ENCODE peak calls at places on chromosomes 2 and 18, in nine cellular contexts. One of them, this sample, is unnamed. For H3K4me1, the result is how much of the 10 kb centered on the place peaks cover.

GRCh38 chr2:143458258-143458954 is 329.2 kb downstream of the ARHGAP15 start:
- DNase-seq in body of pancreas: no peak
- DNase-seq in psoas muscle: no peak
- DNase-seq in sigmoid colon: no peak
- DNase-seq in K562: no peak
- DNase-seq in adrenal gland: no peak
- DNase-seq in ovary: no peak
- DNase-seq in upper lobe of right lung: no peak
- DNase-seq in colonic mucosa: no peak
- DNase-seq in this sample: no peak

GRCh38 chr2:105397025-105397722 is 1.7 kb downstream of the FHL2 start:
- DNase-seq in psoas muscle: no peak
- DNase-seq in colonic mucosa: no peak
- DNase-seq in sigmoid colon: no peak
- DNase-seq in body of pancreas: no peak
- DNase-seq in ovary: peak
- DNase-seq in upper lobe of right lung: no peak
- DNase-seq in adrenal gland: no peak
- DNase-seq in K562: peak
- DNase-seq in this sample: no peak

GRCh38 chr2:99101697-99102096 is 39.8 kb upstream of the C2orf15 start:
- DNase-seq in body of pancreas: no peak
- DNase-seq in sigmoid colon: no peak
- DNase-seq in colonic mucosa: no peak
- DNase-seq in psoas muscle: no peak
- DNase-seq in upper lobe of right lung: no peak
- DNase-seq in K562: no peak
- DNase-seq in adrenal gland: no peak
- DNase-seq in ovary: no peak
- DNase-seq in this sample: no peak

GRCh38 chr18:45658756-45659155 is 43.5 kb downstream of the SLC14A2 start:
- DNase-seq in body of pancreas: no peak
- DNase-seq in upper lobe of right lung: no peak
- DNase-seq in colonic mucosa: no peak
- DNase-seq in sigmoid colon: no peak
- DNase-seq in psoas muscle: no peak
- DNase-seq in adrenal gland: no peak
- DNase-seq in K562: no peak
- DNase-seq in ovary: no peak
- DNase-seq in this sample: no peak

GRCh38 chr2:14324308-14324707 is 308.2 kb upstream of the LRATD1 start:
- DNase-seq in sigmoid colon: no peak
- DNase-seq in psoas muscle: no peak
- DNase-seq in K562: no peak
- DNase-seq in upper lobe of right lung: no peak
- DNase-seq in body of pancreas: no peak
- DNase-seq in adrenal gland: no peak
- DNase-seq in colonic mucosa: no peak
- DNase-seq in ovary: no peak
- DNase-seq in this sample: no peak

GRCh38 chr18:10519999-10520935 is 5.6 kb upstream of the NAPG start:
- DNase-seq in upper lobe of right lung: peak
- DNase-seq in colonic mucosa: peak
- DNase-seq in sigmoid colon: peak
- DNase-seq in adrenal gland: peak
- DNase-seq in K562: peak
- DNase-seq in ovary: peak
- DNase-seq in body of pancreas: peak
- DNase-seq in psoas muscle: peak
- DNase-seq in this sample: no peak

GRCh38 chr2:12044857-12045256 is 298.4 kb downstream of the LPIN1 start:
- DNase-seq in upper lobe of right lung: no peak
- DNase-seq in psoas muscle: no peak
- DNase-seq in colonic mucosa: no peak
- DNase-seq in body of pancreas: no peak
- DNase-seq in sigmoid colon: no peak
- DNase-seq in K562: no peak
- DNase-seq in ovary: no peak
- DNase-seq in adrenal gland: no peak
- DNase-seq in this sample: no peak

GRCh38 chr2:114119846-114120348 is 230.0 kb downstream of the ACTR3 start:
- DNase-seq in psoas muscle: no peak
- DNase-seq in adrenal gland: peak
- DNase-seq in K562: no peak
- DNase-seq in upper lobe of right lung: no peak
- DNase-seq in colonic mucosa: no peak
- DNase-seq in sigmoid colon: no peak
- DNase-seq in ovary: no peak
- DNase-seq in body of pancreas: no peak
- DNase-seq in this sample: no peak

GRCh38 chr18:41858761-41859555 is 96.1 kb upstream of the PIK3C3 start:
- DNase-seq in sigmoid colon: no peak
- DNase-seq in K562: no peak
- DNase-seq in colonic mucosa: no peak
- DNase-seq in adrenal gland: no peak
- DNase-seq in ovary: no peak
- DNase-seq in body of pancreas: no peak
- DNase-seq in upper lobe of right lung: no peak
- DNase-seq in psoas muscle: no peak
- DNase-seq in this sample: no peak

GRCh38 chr2:73021371-73022010 is 50.0 kb downstream of the SFXN5 start:
- DNase-seq in colonic mucosa: no peak
- DNase-seq in sigmoid colon: no peak
- DNase-seq in body of pancreas: no peak
- DNase-seq in ovary: no peak
- DNase-seq in psoas muscle: no peak
- DNase-seq in upper lobe of right lung: no peak
- DNase-seq in K562: no peak
- DNase-seq in adrenal gland: no peak
- DNase-seq in this sample: no peak

GRCh38 chr2:197286805-197287595 is 23.6 kb downstream of the ANKRD44 start:
- DNase-seq in K562: no peak
- DNase-seq in psoas muscle: no peak
- DNase-seq in ovary: peak
- DNase-seq in colonic mucosa: peak
- DNase-seq in body of pancreas: peak
- DNase-seq in upper lobe of right lung: no peak
- DNase-seq in adrenal gland: peak
- DNase-seq in sigmoid colon: peak
- DNase-seq in this sample: no peak

GRCh38 chr2:188042412-188042811 is 249.3 kb upstream of the GULP1 start:
- DNase-seq in ovary: no peak
- DNase-seq in psoas muscle: no peak
- DNase-seq in upper lobe of right lung: no peak
- DNase-seq in colonic mucosa: no peak
- DNase-seq in K562: no peak
- DNase-seq in body of pancreas: no peak
- DNase-seq in sigmoid colon: no peak
- DNase-seq in adrenal gland: no peak
- DNase-seq in this sample: no peak

GRCh38 chr2:110807520-110807919 is 75.1 kb downstream of the ACOXL start:
- DNase-seq in K562: no peak
- DNase-seq in body of pancreas: no peak
- DNase-seq in sigmoid colon: no peak
- DNase-seq in psoas muscle: peak
- DNase-seq in colonic mucosa: no peak
- DNase-seq in adrenal gland: no peak
- DNase-seq in ovary: no peak
- DNase-seq in upper lobe of right lung: no peak
- DNase-seq in this sample: no peak

GRCh38 chr18:6732952-6733351 is 3.4 kb downstream of the ARHGAP28 start:
- DNase-seq in ovary: no peak
- DNase-seq in adrenal gland: no peak
- DNase-seq in K562: no peak
- DNase-seq in upper lobe of right lung: no peak
- DNase-seq in body of pancreas: no peak
- DNase-seq in psoas muscle: no peak
- DNase-seq in sigmoid colon: no peak
- DNase-seq in colonic mucosa: no peak
- DNase-seq in this sample: no peak

GRCh38 chr18:6728318-6728717 is 1.2 kb upstream of the ARHGAP28 start:
- DNase-seq in adrenal gland: no peak
- DNase-seq in psoas muscle: no peak
- DNase-seq in ovary: no peak
- DNase-seq in body of pancreas: no peak
- DNase-seq in colonic mucosa: no peak
- DNase-seq in sigmoid colon: no peak
- DNase-seq in K562: no peak
- DNase-seq in upper lobe of right lung: no peak
- DNase-seq in this sample: no peak

GRCh38 chr18:6729247-6730091 is at the start of gene ARHGAP28:
- DNase-seq in body of pancreas: peak
- DNase-seq in sigmoid colon: peak
- DNase-seq in upper lobe of right lung: peak
- DNase-seq in colonic mucosa: peak
- DNase-seq in psoas muscle: peak
- DNase-seq in K562: peak
- DNase-seq in ovary: peak
- DNase-seq in adrenal gland: peak
- DNase-seq in this sample: peak

GRCh38 chr18:6731197-6731596 is 1.7 kb downstream of the ARHGAP28 start:
- DNase-seq in K562: no peak
- DNase-seq in sigmoid colon: no peak
- DNase-seq in colonic mucosa: no peak
- DNase-seq in upper lobe of right lung: no peak
- DNase-seq in body of pancreas: peak
- DNase-seq in psoas muscle: no peak
- DNase-seq in adrenal gland: no peak
- DNase-seq in ovary: no peak
- DNase-seq in this sample: no peak

GRCh38 chr18:6728809-6729246 is 688 bp upstream of the ARHGAP28 start:
- DNase-seq in K562: peak
- DNase-seq in psoas muscle: no peak
- DNase-seq in sigmoid colon: no peak
- DNase-seq in body of pancreas: peak
- DNase-seq in adrenal gland: no peak
- DNase-seq in ovary: no peak
- DNase-seq in upper lobe of right lung: no peak
- DNase-seq in colonic mucosa: no peak
- DNase-seq in this sample: no peak
- H3K4me3 ChIP-seq in K562: peak
- H3K4me3 ChIP-seq in psoas muscle: peak
- H3K4me3 ChIP-seq in sigmoid colon: peak
- H3K4me3 ChIP-seq in body of pancreas: no peak
- H3K4me3 ChIP-seq in adrenal gland: no peak
- H3K4me3 ChIP-seq in ovary: peak
- H3K4me3 ChIP-seq in upper lobe of right lung: peak
- H3K4me3 ChIP-seq in colonic mucosa: peak
- H3K4me3 ChIP-seq in this sample: peak

DNA sequence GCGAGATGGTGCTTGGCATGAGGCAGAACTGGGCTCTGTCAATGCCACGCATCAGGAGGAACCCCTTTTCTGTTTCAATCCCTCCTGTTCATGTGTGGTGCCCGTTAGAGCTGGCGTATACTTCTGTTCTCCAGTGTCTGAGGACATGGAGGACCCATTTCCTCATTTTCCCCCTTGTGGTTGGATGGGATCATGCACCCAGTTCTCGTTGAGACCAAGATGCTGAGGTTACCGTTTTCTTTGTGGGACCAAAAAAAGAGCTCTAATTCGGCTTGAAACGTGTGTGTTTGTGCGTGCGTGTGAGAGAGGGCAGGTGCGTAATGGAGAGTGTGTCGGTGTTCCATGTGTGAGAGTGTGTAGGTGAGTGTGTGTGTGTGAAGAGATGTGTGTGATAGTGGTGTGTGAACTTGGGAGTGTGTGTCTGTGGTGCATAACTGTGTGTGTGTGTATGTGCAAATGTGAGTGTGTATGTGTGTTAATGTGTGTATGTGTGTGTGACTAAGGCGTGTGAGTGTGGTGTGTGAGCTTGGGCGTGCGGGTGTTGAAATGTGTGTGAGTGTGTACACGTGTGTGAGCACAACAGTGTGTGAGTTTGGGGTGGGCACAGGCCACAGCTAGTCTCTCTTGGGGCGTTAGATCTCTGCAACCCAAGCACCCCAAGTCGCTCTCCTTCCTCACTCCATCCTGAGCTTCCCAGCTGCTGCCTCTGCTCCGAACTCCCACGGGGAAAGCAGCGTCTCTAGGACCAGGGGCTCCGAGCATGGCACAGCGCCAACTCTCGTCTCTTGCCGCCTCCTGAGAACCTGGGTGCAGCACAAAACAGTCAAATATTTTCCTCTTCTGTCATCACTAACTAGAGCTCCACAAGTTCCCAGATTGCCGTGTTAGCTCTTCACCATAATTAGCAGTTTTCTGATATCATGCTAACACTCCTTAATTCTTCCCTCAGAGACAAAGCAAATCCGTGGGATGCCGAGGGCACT is 75.8 kb downstream of the LONRF2 start:
- DNase-seq in upper lobe of right lung: no peak
- DNase-seq in K562: peak
- DNase-seq in psoas muscle: no peak
- DNase-seq in body of pancreas: no peak
- DNase-seq in colonic mucosa: no peak
- DNase-seq in adrenal gland: no peak
- DNase-seq in sigmoid colon: no peak
- DNase-seq in ovary: no peak
- DNase-seq in this sample: no peak
- TF ChIP-seq CTCF in upper lobe of right lung: peak
- TF ChIP-seq CTCF in K562: peak
- TF ChIP-seq CTCF in psoas muscle: peak
- TF ChIP-seq CTCF in body of pancreas: peak
- TF ChIP-seq CTCF in colonic mucosa: no peak
- TF ChIP-seq CTCF in adrenal gland: peak
- TF ChIP-seq CTCF in sigmoid colon: peak
- TF ChIP-seq CTCF in ovary: peak
- TF ChIP-seq CTCF in this sample: peak

GRCh38 chr2:159108178-159108893 is 139.9 kb downstream of the TANC1 start:
- DNase-seq in adrenal gland: no peak
- DNase-seq in colonic mucosa: no peak
- DNase-seq in sigmoid colon: no peak
- DNase-seq in upper lobe of right lung: no peak
- DNase-seq in psoas muscle: no peak
- DNase-seq in K562: no peak
- DNase-seq in ovary: no peak
- DNase-seq in body of pancreas: no peak
- DNase-seq in this sample: no peak
- H3K4me1 ChIP-seq in adrenal gland: under half
- H3K4me1 ChIP-seq in colonic mucosa: under half
- H3K4me1 ChIP-seq in sigmoid colon: under half
- H3K4me1 ChIP-seq in upper lobe of right lung: under half
- H3K4me1 ChIP-seq in psoas muscle: under half
- H3K4me1 ChIP-seq in K562: under half
- H3K4me1 ChIP-seq in ovary: under half
- H3K4me1 ChIP-seq in body of pancreas: under half
- H3K4me1 ChIP-seq in this sample: under half

DNA sequence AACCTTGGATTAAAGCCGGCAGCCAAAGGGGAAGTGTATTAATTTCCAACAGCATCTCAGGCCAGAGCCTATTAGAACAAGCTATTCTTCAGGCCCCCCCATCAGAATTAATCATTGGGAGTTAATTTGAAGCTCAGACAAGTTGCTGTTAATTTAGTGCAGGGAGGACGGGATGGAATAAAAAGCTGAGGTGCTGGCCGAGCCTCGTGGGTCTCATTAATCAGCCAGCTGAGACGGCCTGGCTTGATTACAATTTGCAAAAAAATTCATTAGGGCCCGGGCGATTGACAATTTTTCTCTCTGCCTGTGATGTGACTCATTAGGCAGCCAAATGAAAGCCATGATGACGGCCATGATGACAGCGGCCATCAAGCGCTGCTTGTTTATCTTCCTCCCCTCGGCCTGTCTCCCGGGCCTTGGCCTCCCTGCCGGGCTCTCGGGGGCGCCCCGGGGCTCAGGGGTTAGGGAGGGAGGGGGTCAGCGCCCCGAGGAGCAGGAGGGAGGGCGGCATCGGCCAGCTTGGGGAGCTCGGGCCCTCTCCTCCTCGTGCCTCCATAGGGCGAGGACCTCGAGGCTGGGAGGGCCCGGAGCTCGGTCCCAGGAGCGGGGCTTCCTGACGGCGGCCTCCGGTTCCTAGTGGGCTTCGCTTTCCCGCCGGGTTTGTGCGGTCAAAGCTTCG is 5.2 kb downstream of the GBX2 start:
- DNase-seq in ovary: no peak
- DNase-seq in psoas muscle: no peak
- DNase-seq in sigmoid colon: no peak
- DNase-seq in adrenal gland: no peak
- DNase-seq in upper lobe of right lung: peak
- DNase-seq in body of pancreas: no peak
- DNase-seq in K562: no peak
- DNase-seq in colonic mucosa: no peak
- DNase-seq in this sample: no peak
- H3K4me3 ChIP-seq in ovary: no peak
- H3K4me3 ChIP-seq in psoas muscle: no peak
- H3K4me3 ChIP-seq in sigmoid colon: no peak
- H3K4me3 ChIP-seq in adrenal gland: no peak
- H3K4me3 ChIP-seq in upper lobe of right lung: no peak
- H3K4me3 ChIP-seq in body of pancreas: no peak
- H3K4me3 ChIP-seq in K562: no peak
- H3K4me3 ChIP-seq in colonic mucosa: no peak
- H3K4me3 ChIP-seq in this sample: no peak